ENCODE peak calls at places on chromosomes 2 and 18, in seven cellular contexts. M is GM23338; N is upper lobe of right lung; W is CD8-positive, alpha-beta memory T cell; G is A549; K is colonic mucosa; X is fibroblast of lung. L is an unnamed sample.

GRCh38 chr2:10536569-10537133 is 88.5 kb upstream of the ODC1 start:
- DNase-seq in W (no peak), N (no peak), K (no peak), X (no peak), M (no peak), G (no peak), L (peak; percentile 89)

GRCh38 chr2:101961287-101962242 is 30.2 kb upstream of the IL1R2 start:
- DNase-seq in N (peak; percentile 80), X (peak; percentile 100), M (no peak), W (no peak), K (peak; percentile 53), G (no peak), L (no peak)

GRCh38 chr2:159793265-159793664 is 4.7 kb downstream of the CD302 start:
- DNase-seq in K (no peak), M (no peak), G (no peak), N (no peak), W (no peak), X (no peak), L (no peak)

GRCh38 chr2:70412294-70413075 is 110.6 kb upstream of the FAM136A start:
- DNase-seq in W (no peak), G (no peak), X (no peak), K (no peak), N (no peak), M (no peak), L (no peak)

GRCh38 chr2:77508511-77508910 is 13.7 kb downstream of the LRRTM4 start:
- DNase-seq in G (no peak), K (no peak), M (no peak), X (no peak), W (no peak), N (no peak), L (no peak)

GRCh38 chr2:106339608-106340007 is 128.6 kb downstream of the RGPD3 start:
- DNase-seq in N (no peak), K (no peak), G (no peak), W (no peak), X (no peak), M (no peak), L (no peak)

GRCh38 chr2:10931710-10932255 is 20.0 kb downstream of the KCNF1 start:
- DNase-seq in W (no peak), G (no peak), X (peak; percentile 84), K (no peak), N (peak; percentile 51), M (no peak), L (no peak)

GRCh38 chr18:79400091-79400590 is 4.4 kb downstream of the NFATC1 start:
- DNase-seq in M (no peak), K (peak; percentile 66), N (peak; percentile 86), X (peak; percentile 8), W (peak; percentile 72), G (peak; percentile 32), L (no peak)

GRCh38 chr2:18312818-18313217 is 247.6 kb downstream of the RDH14 start:
- DNase-seq in X (no peak), M (no peak), K (no peak), G (no peak), W (no peak), N (no peak), L (no peak)

GRCh38 chr2:9163306-9164111 is 43.1 kb upstream of the ASAP2 start:
- DNase-seq in G (no peak), K (no peak), N (no peak), X (peak; percentile 59), W (no peak), M (no peak), L (peak; percentile 20)

GRCh38 chr2:189369566-189369965 is 71.7 kb upstream of the WDR75 start:
- DNase-seq in K (no peak), N (no peak), X (peak; percentile 53), W (no peak), M (no peak), G (peak; percentile 6), L (no peak)

GRCh38 chr2:120899799-120900198 is 164.1 kb downstream of the GLI2 start:
- DNase-seq in X (no peak), K (no peak), M (peak; percentile 61), W (no peak), G (no peak), N (no peak), L (no peak)

GRCh38 chr2:240704651-240705050 is 13.0 kb downstream of the AQP12A start:
- DNase-seq in M (no peak), N (no peak), K (no peak), W (no peak), G (no peak), X (no peak), L (no peak)

GRCh38 chr2:40470817-40471809 is 19.2 kb upstream of the SLC8A1 start:
- DNase-seq in X (no peak), M (no peak), N (no peak), G (no peak), W (no peak), K (no peak), L (no peak)

GRCh38 chr2:67260348-67261277 is 136.5 kb upstream of the ETAA1 start:
- DNase-seq in W (no peak), N (no peak), M (no peak), X (peak; percentile 100), G (peak; percentile 18), K (peak; percentile 46), L (peak; percentile 94)

GRCh38 chr2:62071760-62072680 is 123.9 kb upstream of the B3GNT2 start:
- DNase-seq in K (no peak), W (no peak), N (no peak), G (no peak), M (peak; percentile 50), X (no peak), L (no peak)

GRCh38 chr2:75429036-75429435 is 131.7 kb downstream of the EVA1A start:
- DNase-seq in X (no peak), K (no peak), G (no peak), W (no peak), N (no peak), M (no peak), L (no peak)

GRCh38 chr2:16645771-16646559 is 19.7 kb downstream of the CYRIA start:
- DNase-seq in M (no peak), N (no peak), W (no peak), X (no peak), K (no peak), G (no peak), L (no peak)

GRCh38 chr2:197205590-197206215 is 104.9 kb downstream of the ANKRD44 start:
- DNase-seq in K (no peak), W (peak; percentile 53), N (no peak), M (no peak), G (no peak), X (no peak), L (no peak)

GRCh38 chr2:197207608-197208007 is 103.0 kb downstream of the ANKRD44 start:
- DNase-seq in M (no peak), N (no peak), W (no peak), K (no peak), X (no peak), G (no peak), L (no peak)

GRCh38 chr2:197208029-197208428 is 102.6 kb downstream of the ANKRD44 start:
- DNase-seq in X (no peak), G (no peak), M (no peak), N (no peak), W (no peak), K (no peak), L (no peak)

GRCh38 chr2:197208841-197209240 is 101.7 kb downstream of the ANKRD44 start:
- DNase-seq in G (no peak), W (no peak), X (no peak), K (no peak), N (no peak), M (no peak), L (no peak)

DNA sequence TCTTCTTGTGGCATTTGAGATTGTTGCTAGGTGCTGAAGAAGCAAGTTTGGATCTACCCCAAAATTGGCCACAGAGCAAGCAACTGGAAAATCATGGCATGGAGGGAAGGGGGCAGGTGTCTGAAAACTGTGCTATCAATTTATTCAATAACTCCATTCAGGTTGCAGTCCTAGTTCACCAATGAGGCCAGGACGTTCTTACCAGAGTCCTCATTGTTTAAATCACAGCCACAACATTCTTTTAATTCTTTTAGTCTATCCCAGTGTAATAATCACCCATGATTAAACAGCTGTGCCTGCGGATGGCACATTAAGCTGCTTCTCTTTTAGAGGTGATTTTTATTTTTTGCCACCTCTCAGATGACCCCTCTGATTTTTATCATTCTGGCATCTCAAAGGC is 103.5 kb downstream of the ANKRD44 start:
- DNase-seq in K (no peak), M (no peak), W (no peak), N (no peak), G (no peak), X (no peak), L (peak; percentile 15)
- H3K4me1 ChIP-seq in K (no peaks in the 10 kb centered on the region), M (no peaks in the 10 kb centered on the region), W (peaks cover 98% of the 10 kb centered on the region), N (peaks cover 57% of the 10 kb centered on the region), G (peaks cover 4% of the 10 kb centered on the region), X (no peaks in the 10 kb centered on the region), L (peaks cover 19% of the 10 kb centered on the region)

GRCh38 chr2:23900133-23900926 is 26.6 kb downstream of the ATAD2B start:
- DNase-seq in W (no peak), X (no peak), G (peak; percentile 31), M (no peak), K (peak; percentile 31), N (no peak), L (no peak)
- H3K27ac ChIP-seq in W (no peak overlapping the region), X (peak overlapping the region; percentile 15), G (peak overlapping the region; percentile 32), M (no peak overlapping the region), K (no peak overlapping the region), N (no peak overlapping the region), L (no peak overlapping the region)

GRCh38 chr2:85741211-85741610 is 12.6 kb upstream of the ATOH8 start:
- DNase-seq in M (no peak), K (no peak), N (peak; percentile 69), W (no peak), G (peak; percentile 31), X (no peak), L (no peak)
- H3K4me1 ChIP-seq in M (peaks cover 7% of the 10 kb centered on the region), K (peaks cover 10% of the 10 kb centered on the region), N (peaks cover 67% of the 10 kb centered on the region), W (no peaks in the 10 kb centered on the region), G (peaks cover 60% of the 10 kb centered on the region), X (peaks cover 51% of the 10 kb centered on the region), L (peaks cover 68% of the 10 kb centered on the region)

DNA sequence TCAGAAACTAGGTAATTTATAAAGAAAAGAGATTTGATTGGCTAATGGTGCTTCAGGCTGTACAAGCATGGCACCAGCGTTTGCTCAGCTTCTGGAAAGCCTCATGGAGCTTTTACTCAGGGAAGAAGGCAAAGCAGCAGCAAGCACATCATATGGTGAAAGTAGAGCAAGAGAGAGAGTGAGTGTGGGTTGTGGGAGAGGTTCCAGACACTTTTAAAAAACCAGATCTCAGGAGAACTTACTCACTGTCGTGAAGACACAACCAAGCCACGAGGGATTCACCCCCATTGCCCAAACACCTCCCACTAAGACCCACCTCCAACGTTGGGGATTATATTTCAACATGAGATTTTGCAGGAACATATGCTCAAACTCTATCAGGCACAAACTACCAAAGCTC is 554.6 kb upstream of the TNP1 start:
- DNase-seq in M (no peak), X (no peak), K (no peak), N (no peak), G (no peak), W (no peak), L (no peak)
- H3K27ac ChIP-seq in M (no peak overlapping the region), X (no peak overlapping the region), K (no peak overlapping the region), N (no peak overlapping the region), G (no peak overlapping the region), W (no peak overlapping the region), L (no peak overlapping the region)

GRCh38 chr2:69296421-69296820 is 90.6 kb downstream of the GFPT1 start:
- DNase-seq in M (no peak), W (no peak), X (no peak), N (no peak), K (no peak), G (no peak), L (no peak)
- H3K4me1 ChIP-seq in M (no peaks in the 10 kb centered on the region), W (no peaks in the 10 kb centered on the region), X (peaks cover 18% of the 10 kb centered on the region), N (no peaks in the 10 kb centered on the region), K (no peaks in the 10 kb centered on the region), G (peaks cover 44% of the 10 kb centered on the region), L (peaks cover 30% of the 10 kb centered on the region)